ENCODE peak calls at places on chromosomes 6 and 20, in five cellular contexts. One of them, this sample, is unnamed. For H3K36me3 and H3K27me3, the result is how much of the 10 kb centered on the place peaks cover.

GRCh38 chr6:137358273-137358672 is 135.9 kb downstream of the OLIG3 start:
- DNase-seq in testis: no peak
- DNase-seq in Panc1: no peak
- DNase-seq in cardiac muscle cell: no peak
- DNase-seq in ovary: no peak
- DNase-seq in this sample: no peak

GRCh38 chr6:401239-401993 is 9.9 kb downstream of the IRF4 start:
- DNase-seq in ovary: no peak
- DNase-seq in cardiac muscle cell: no peak
- DNase-seq in testis: no peak
- DNase-seq in Panc1: no peak
- DNase-seq in this sample: no peak

GRCh38 chr6:166627875-166628849 is 1.1 kb upstream of the RPS6KA2 start:
- DNase-seq in cardiac muscle cell: peak
- DNase-seq in testis: peak
- DNase-seq in ovary: peak
- DNase-seq in Panc1: no peak
- DNase-seq in this sample: peak

GRCh38 chr20:38725959-38726848 is 1.9 kb downstream of the SLC32A1 start:
- DNase-seq in ovary: no peak
- DNase-seq in cardiac muscle cell: peak
- DNase-seq in Panc1: no peak
- DNase-seq in testis: peak
- DNase-seq in this sample: peak

GRCh38 chr6:133814797-133815196 is 74.1 kb upstream of the TCF21 start:
- DNase-seq in testis: no peak
- DNase-seq in Panc1: no peak
- DNase-seq in cardiac muscle cell: peak
- DNase-seq in ovary: peak
- DNase-seq in this sample: no peak

GRCh38 chr6:154432533-154433476 is 76.2 kb upstream of the IPCEF1 start:
- DNase-seq in ovary: no peak
- DNase-seq in testis: no peak
- DNase-seq in cardiac muscle cell: peak
- DNase-seq in Panc1: no peak
- DNase-seq in this sample: no peak

GRCh38 chr6:119243657-119244056 is 105.9 kb downstream of the MAN1A1 start:
- DNase-seq in ovary: no peak
- DNase-seq in testis: no peak
- DNase-seq in cardiac muscle cell: no peak
- DNase-seq in Panc1: no peak
- DNase-seq in this sample: no peak

GRCh38 chr6:44133003-44133931 is 5.9 kb downstream of the TMEM63B start:
- DNase-seq in ovary: peak
- DNase-seq in testis: peak
- DNase-seq in Panc1: no peak
- DNase-seq in cardiac muscle cell: peak
- DNase-seq in this sample: no peak

GRCh38 chr6:116971959-116972358 is 94.9 kb downstream of the RFX6 start:
- DNase-seq in Panc1: peak
- DNase-seq in ovary: no peak
- DNase-seq in testis: peak
- DNase-seq in cardiac muscle cell: peak
- DNase-seq in this sample: no peak

GRCh38 chr6:163226181-163226835 is 188.2 kb upstream of the QKI start:
- DNase-seq in testis: no peak
- DNase-seq in cardiac muscle cell: no peak
- DNase-seq in Panc1: no peak
- DNase-seq in ovary: no peak
- DNase-seq in this sample: no peak

DNA sequence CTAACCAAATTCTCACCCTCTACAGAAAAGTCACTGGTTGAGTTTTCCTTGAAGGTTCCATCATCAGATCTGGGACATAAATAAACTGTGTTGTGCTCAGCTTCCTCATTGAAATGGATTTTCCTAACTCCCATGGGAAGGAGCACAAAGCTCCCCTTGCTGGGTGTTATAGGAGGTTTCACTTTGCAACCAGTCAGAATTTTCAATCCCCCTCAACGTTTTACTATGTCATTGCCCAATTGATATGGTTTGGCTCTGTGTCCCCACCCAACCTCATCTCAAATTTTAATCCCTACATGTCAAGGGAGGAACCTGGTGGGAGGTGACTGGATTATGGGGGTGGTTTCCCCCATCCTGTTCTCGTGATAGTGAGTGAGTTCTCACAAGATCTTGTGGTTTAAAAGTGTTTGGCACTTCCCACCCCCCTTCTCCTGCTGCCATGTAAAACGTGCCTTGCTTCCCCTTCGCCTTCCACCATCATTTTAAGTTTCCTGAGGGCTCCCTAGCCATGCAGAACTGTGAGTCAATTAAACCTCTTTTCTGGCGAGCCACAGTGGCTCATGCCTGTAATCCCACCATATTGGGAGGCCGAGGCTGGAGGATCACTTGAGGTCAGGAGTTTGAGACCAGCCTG is 62.9 kb downstream of the ZMYND8 start:
- DNase-seq in ovary: no peak
- DNase-seq in Panc1: no peak
- DNase-seq in cardiac muscle cell: no peak
- DNase-seq in testis: no peak
- DNase-seq in this sample: no peak
- H3K36me3 ChIP-seq in ovary: under half
- H3K36me3 ChIP-seq in Panc1: under half
- H3K36me3 ChIP-seq in cardiac muscle cell: half or more
- H3K36me3 ChIP-seq in testis: under half
- H3K36me3 ChIP-seq in this sample: under half

GRCh38 chr20:62876826-62877728 is 15.5 kb upstream of the TCFL5 start:
- DNase-seq in ovary: peak
- DNase-seq in testis: peak
- DNase-seq in Panc1: no peak
- DNase-seq in cardiac muscle cell: peak
- DNase-seq in this sample: no peak

GRCh38 chr20:62876441-62876825 is 14.8 kb upstream of the TCFL5 start:
- DNase-seq in ovary: no peak
- DNase-seq in cardiac muscle cell: no peak
- DNase-seq in testis: no peak
- DNase-seq in Panc1: no peak
- DNase-seq in this sample: no peak

GRCh38 chr20:62879275-62880146 is 17.9 kb upstream of the TCFL5 start:
- DNase-seq in cardiac muscle cell: no peak
- DNase-seq in testis: no peak
- DNase-seq in ovary: no peak
- DNase-seq in Panc1: no peak
- DNase-seq in this sample: no peak

GRCh38 chr20:62880147-62880934 is 18.7 kb upstream of the TCFL5 start:
- DNase-seq in Panc1: no peak
- DNase-seq in cardiac muscle cell: no peak
- DNase-seq in ovary: no peak
- DNase-seq in testis: no peak
- DNase-seq in this sample: no peak

GRCh38 chr20:62878244-62879030 is 16.8 kb upstream of the TCFL5 start:
- DNase-seq in Panc1: no peak
- DNase-seq in testis: peak
- DNase-seq in ovary: no peak
- DNase-seq in cardiac muscle cell: no peak
- DNase-seq in this sample: no peak
- H3K4me3 ChIP-seq in Panc1: no peak
- H3K4me3 ChIP-seq in testis: no peak
- H3K4me3 ChIP-seq in ovary: no peak
- H3K4me3 ChIP-seq in cardiac muscle cell: no peak
- H3K4me3 ChIP-seq in this sample: no peak

GRCh38 chr20:53801609-53802370 is 208.2 kb upstream of the ZNF217 start:
- DNase-seq in ovary: no peak
- DNase-seq in testis: no peak
- DNase-seq in Panc1: no peak
- DNase-seq in cardiac muscle cell: no peak
- DNase-seq in this sample: no peak
- H3K27me3 ChIP-seq in ovary: under half
- H3K27me3 ChIP-seq in testis: under half
- H3K27me3 ChIP-seq in Panc1: under half
- H3K27me3 ChIP-seq in cardiac muscle cell: under half
- H3K27me3 ChIP-seq in this sample: under half

GRCh38 chr20:58982406-58983114 is 1.5 kb downstream of the NELFCD start:
- DNase-seq in ovary: no peak
- DNase-seq in Panc1: no peak
- DNase-seq in testis: no peak
- DNase-seq in cardiac muscle cell: no peak
- DNase-seq in this sample: no peak
- H3K36me3 ChIP-seq in ovary: under half
- H3K36me3 ChIP-seq in Panc1: under half
- H3K36me3 ChIP-seq in testis: under half
- H3K36me3 ChIP-seq in cardiac muscle cell: under half
- H3K36me3 ChIP-seq in this sample: under half

GRCh38 chr6:27128796-27129094 is 118.8 kb upstream of the PRSS16 start:
- DNase-seq in testis: no peak
- DNase-seq in ovary: no peak
- DNase-seq in Panc1: no peak
- DNase-seq in cardiac muscle cell: no peak
- DNase-seq in this sample: no peak

GRCh38 chr6:27127874-27128795 is 119.4 kb upstream of the PRSS16 start:
- DNase-seq in cardiac muscle cell: no peak
- DNase-seq in Panc1: no peak
- DNase-seq in testis: no peak
- DNase-seq in ovary: no peak
- DNase-seq in this sample: no peak

GRCh38 chr6:27126815-27127537 is 120.5 kb upstream of the PRSS16 start:
- DNase-seq in testis: peak
- DNase-seq in cardiac muscle cell: peak
- DNase-seq in ovary: peak
- DNase-seq in Panc1: peak
- DNase-seq in this sample: peak

GRCh38 chr6:27124252-27124657 is 123.2 kb upstream of the PRSS16 start:
- DNase-seq in cardiac muscle cell: no peak
- DNase-seq in testis: no peak
- DNase-seq in ovary: no peak
- DNase-seq in Panc1: no peak
- DNase-seq in this sample: no peak

GRCh38 chr6:27126046-27126814 is 121.3 kb upstream of the PRSS16 start:
- DNase-seq in cardiac muscle cell: no peak
- DNase-seq in ovary: no peak
- DNase-seq in Panc1: no peak
- DNase-seq in testis: no peak
- DNase-seq in this sample: no peak
- H3K4me3 ChIP-seq in cardiac muscle cell: no peak
- H3K4me3 ChIP-seq in ovary: no peak
- H3K4me3 ChIP-seq in Panc1: no peak
- H3K4me3 ChIP-seq in testis: peak
- H3K4me3 ChIP-seq in this sample: no peak

GRCh38 chr20:16671753-16672152 is 58.1 kb upstream of the SNRPB2 start:
- DNase-seq in testis: no peak
- DNase-seq in ovary: no peak
- DNase-seq in cardiac muscle cell: no peak
- DNase-seq in Panc1: no peak
- DNase-seq in this sample: no peak
- H3K27me3 ChIP-seq in testis: under half
- H3K27me3 ChIP-seq in ovary: under half
- H3K27me3 ChIP-seq in cardiac muscle cell: under half
- H3K27me3 ChIP-seq in Panc1: under half
- H3K27me3 ChIP-seq in this sample: under half

DNA sequence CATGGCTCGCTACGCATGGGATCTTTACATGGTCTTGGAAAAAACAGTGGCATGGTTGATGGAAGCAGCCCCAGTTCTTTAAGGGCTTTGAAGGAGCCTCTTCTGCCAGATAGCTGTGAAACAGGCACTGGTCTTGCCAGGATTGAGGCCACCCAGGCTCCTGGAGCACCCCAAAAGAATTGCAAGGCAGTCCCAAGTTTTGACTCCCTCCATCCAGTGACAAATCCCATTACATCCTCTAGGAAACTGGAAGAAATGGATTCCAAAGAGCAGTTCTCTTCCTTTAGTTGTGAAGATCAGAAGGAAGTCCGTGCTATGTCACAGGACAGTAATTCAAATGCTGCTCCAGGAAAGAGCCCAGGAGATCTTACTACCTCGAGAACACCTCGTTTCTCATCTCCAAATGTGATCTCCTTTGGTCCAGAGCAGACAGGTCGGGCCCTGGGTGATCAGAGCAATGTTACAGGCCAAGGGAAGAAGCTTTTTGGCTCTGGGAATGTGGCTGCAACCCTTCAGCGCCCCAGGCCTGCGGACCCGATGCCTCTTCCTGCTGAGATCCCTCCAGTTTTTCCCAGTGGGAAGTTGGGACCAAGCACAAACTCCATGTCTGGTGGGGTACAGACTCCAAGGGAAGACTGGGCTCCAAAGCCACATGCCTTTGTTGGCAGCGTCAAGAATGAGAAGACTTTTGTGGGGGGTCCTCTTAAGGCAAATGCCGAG is 78.2 kb downstream of the ASXL1 start:
- DNase-seq in Panc1: no peak
- DNase-seq in ovary: no peak
- DNase-seq in cardiac muscle cell: no peak
- DNase-seq in testis: peak
- DNase-seq in this sample: no peak
- H3K36me3 ChIP-seq in Panc1: half or more
- H3K36me3 ChIP-seq in ovary: under half
- H3K36me3 ChIP-seq in cardiac muscle cell: under half
- H3K36me3 ChIP-seq in testis: under half
- H3K36me3 ChIP-seq in this sample: under half

DNA sequence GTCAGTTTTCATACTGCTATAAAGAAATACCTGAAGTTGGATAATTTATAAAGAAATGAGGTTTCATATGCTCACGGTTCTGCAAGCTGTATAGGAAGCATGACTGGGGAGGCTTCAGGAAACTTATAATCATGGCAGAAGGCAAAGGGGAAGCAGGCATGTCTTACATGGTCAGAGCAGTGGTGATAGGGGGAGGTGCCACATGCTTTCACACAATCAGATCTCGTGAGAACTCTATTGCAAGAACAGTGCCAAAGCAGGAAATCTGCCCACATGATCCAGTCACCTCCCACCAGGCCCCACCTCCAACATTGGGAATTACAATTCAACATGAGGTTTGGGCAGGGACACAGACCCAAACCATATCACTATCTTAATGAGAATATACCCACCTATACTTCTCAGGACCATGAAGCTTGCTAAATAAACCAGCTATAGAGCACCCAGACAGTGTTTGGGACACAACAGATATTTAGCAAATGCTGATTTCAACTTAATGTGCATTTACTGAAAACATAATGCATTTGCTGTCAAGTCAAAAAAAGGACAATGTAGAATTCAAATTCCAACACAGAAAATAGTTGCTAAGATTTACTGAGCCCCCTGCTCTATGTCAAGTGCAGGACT is 63.8 kb downstream of the TNFRSF21 start:
- DNase-seq in cardiac muscle cell: peak
- DNase-seq in testis: no peak
- DNase-seq in ovary: no peak
- DNase-seq in Panc1: no peak
- DNase-seq in this sample: no peak
- H3K4me3 ChIP-seq in cardiac muscle cell: no peak
- H3K4me3 ChIP-seq in testis: no peak
- H3K4me3 ChIP-seq in ovary: no peak
- H3K4me3 ChIP-seq in Panc1: no peak
- H3K4me3 ChIP-seq in this sample: no peak